ENCODE peak calls at places on chromosomes 11 and 22, in five cellular contexts. I, G, B, P and W are unnamed samples.

GRCh38 chr11:74468058-74468457 is 709 bp upstream of the KCNE3 start:
- DNase-seq in I (no peak), G (no peak), B (no peak), P (no peak), W (no peak)

GRCh38 chr11:33997473-33998347 is 53.8 kb upstream of the CAPRIN1 start:
- DNase-seq in I (peak; percentile 41), G (no peak), B (peak; percentile 33), P (no peak), W (no peak)

GRCh38 chr11:3939211-3939610 is 83.7 kb downstream of the STIM1 start:
- DNase-seq in I (no peak), G (no peak), B (no peak), P (no peak), W (no peak)

GRCh38 chr11:123773026-123773425 is 18.7 kb upstream of the OR6X1 start:
- DNase-seq in I (no peak), G (no peak), B (no peak), P (no peak), W (no peak)

GRCh38 chr11:79417069-79417920 is 23.5 kb downstream of the TENM4 start:
- DNase-seq in I (no peak), G (no peak), B (no peak), P (no peak), W (no peak)

GRCh38 chr11:130000552-130001176 is 2.0 kb downstream of the PRDM10 start:
- DNase-seq in I (no peak), G (peak; percentile 30), B (no peak), P (no peak), W (no peak)

GRCh38 chr22:20112623-20113511 is 3.0 kb upstream of the RANBP1 start:
- DNase-seq in I (no peak), G (no peak), B (no peak), P (no peak), W (no peak)

GRCh38 chr11:68798221-68798813 is 43.4 kb downstream of the CPT1A start:
- DNase-seq in I (peak; percentile 57), G (peak; percentile 12), B (peak; percentile 72), P (no peak), W (no peak)

GRCh38 chr11:86594746-86595145 is 77.7 kb downstream of the ME3 start:
- DNase-seq in I (no peak), G (no peak), B (no peak), P (no peak), W (no peak)

GRCh38 chr11:129402196-129402595 is 26.5 kb downstream of the BARX2 start:
- DNase-seq in I (no peak), G (no peak), B (no peak), P (no peak), W (no peak)

GRCh38 chr11:15668718-15669117 is 554.0 kb downstream of the INSC start:
- DNase-seq in I (no peak), G (no peak), B (no peak), P (no peak), W (no peak)

GRCh38 chr22:37904572-37905533 is 1.2 kb upstream of the MICALL1 start:
- DNase-seq in I (peak; percentile 77), G (peak; percentile 58), B (peak; percentile 58), P (no peak), W (peak; percentile 44)

GRCh38 chr11:70334351-70334995 is 63.9 kb upstream of the CTTN start:
- DNase-seq in I (no peak), G (no peak), B (no peak), P (no peak), W (no peak)

GRCh38 chr11:81033779-81034550 is 1593.1 kb upstream of the TENM4 start:
- DNase-seq in I (no peak), G (no peak), B (no peak), P (no peak), W (no peak)

GRCh38 chr11:25441432-25441831 is 890.5 kb upstream of the ANO3 start:
- DNase-seq in I (no peak), G (no peak), B (no peak), P (no peak), W (no peak)

GRCh38 chr22:23313791-23314567 is 133.7 kb downstream of the BCR start:
- DNase-seq in I (no peak), G (no peak), B (peak; percentile 9), P (no peak), W (no peak)

DNA sequence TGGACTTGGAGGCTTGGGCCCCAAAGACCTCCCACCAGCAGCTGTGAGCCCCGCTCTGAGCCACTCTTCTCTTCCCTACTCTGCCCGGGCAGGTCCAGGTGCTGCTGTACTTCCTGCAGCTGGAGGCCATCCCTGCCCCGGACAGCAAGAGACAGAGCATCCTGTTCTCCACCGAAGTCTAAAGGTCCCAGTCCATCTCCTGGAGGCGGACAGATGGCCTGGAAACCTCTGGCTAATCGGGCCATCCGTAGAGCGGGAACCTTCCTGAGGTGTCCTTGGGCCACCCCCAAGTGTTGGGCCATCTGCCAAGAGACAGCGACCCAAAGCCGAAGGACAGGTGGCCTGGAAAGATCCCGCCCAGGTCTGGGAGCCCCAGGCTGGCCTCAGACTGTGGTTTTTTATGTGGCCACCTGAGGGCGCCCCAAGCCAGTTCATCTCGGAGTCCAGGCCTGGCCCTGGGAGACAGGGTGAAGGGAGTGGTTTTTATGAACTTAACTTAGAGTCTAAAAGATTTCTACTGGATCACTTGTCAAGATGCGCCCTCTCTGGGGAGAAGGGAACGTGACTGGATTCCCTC is 135.1 kb downstream of the BCR start:
- DNase-seq in I (peak; percentile 87), G (peak; percentile 39), B (peak; percentile 79), P (no peak), W (no peak)
- TF ChIP-seq GABPA in I (no peak), G (no peak), B (no peak), P (no peak), W (no peak)

DNA sequence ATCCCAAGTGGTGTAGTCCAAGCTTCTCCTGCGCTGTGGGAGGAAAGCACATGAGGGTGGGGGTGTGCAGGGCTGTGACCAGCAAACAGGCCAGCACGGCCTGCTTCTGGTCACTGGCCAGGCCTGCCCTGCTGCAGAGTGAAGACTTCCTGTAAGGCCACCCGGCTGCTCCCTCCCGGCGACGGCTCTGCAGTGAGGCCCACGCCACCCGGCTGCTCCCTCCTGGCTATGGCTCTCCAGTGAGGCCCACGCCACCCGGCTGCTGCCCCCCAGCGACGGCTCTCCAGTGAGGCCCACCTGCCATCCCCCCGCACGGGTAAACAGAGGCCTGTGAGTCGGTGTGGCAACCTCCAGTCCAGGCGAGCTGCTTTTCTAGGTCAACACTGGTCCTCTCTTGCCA is 31.4 kb upstream of the BRSK2 start:
- DNase-seq in I (no peak), G (no peak), B (peak; percentile 50), P (no peak), W (no peak)
- TF ChIP-seq REST in I (no peak), G (no peak), B (no peak), P (no peak), W (no peak)

GRCh38 chr11:10887307-10887706 is 29.5 kb upstream of the ZBED5 start:
- DNase-seq in I (no peak), G (no peak), B (no peak), P (no peak), W (no peak)

GRCh38 chr11:10881892-10882291 is 24.0 kb upstream of the ZBED5 start:
- DNase-seq in I (no peak), G (no peak), B (no peak), P (no peak), W (no peak)

GRCh38 chr11:10891321-10891720 is 33.5 kb upstream of the ZBED5 start:
- DNase-seq in I (no peak), G (no peak), B (no peak), P (no peak), W (no peak)

GRCh38 chr11:10885703-10886363 is 28.0 kb upstream of the ZBED5 start:
- DNase-seq in I (no peak), G (no peak), B (peak; percentile 54), P (no peak), W (no peak)

DNA sequence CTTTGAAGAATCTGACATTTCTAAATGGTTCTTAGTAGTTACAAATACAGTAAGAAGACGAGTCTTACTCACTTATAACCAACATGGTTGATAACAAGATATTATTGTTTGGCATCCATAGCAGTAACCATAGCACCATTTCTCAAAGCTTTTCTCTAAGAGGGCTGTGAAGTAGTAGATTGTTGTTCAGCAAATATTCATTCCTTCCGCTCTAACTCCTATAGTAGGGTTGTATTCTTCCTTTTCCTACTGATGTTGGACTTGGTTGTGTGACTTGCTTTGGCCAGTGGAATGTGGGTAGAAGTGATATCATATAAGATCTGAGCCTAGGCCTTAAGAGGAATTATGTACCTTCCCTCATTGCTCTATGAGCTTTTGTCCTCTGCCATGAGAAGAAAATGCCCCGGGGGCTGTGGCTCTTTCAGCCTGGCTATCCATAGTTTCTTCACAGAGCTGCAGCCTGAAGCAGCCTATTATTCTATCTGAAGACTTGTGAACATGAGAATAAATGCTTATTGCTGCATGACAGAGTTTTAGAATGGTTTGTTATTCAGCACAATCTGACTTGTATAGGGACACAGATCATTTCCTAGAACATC is 28.9 kb upstream of the ZBED5 start:
- DNase-seq in I (no peak), G (no peak), B (no peak), P (no peak), W (no peak)
- TF ChIP-seq GABPA in I (no peak), G (no peak), B (no peak), P (no peak), W (no peak)

GRCh38 chr11:17529814-17530162 is 14.4 kb downstream of the USH1C start:
- DNase-seq in I (no peak), G (no peak), B (no peak), P (no peak), W (no peak)

GRCh38 chr11:17526931-17527660 is 17.1 kb downstream of the USH1C start:
- DNase-seq in I (no peak), G (no peak), B (no peak), P (no peak), W (no peak)

GRCh38 chr11:17526326-17526725 is 17.9 kb downstream of the USH1C start:
- DNase-seq in I (no peak), G (no peak), B (no peak), P (no peak), W (no peak)

GRCh38 chr11:17528906-17529813 is 15.1 kb downstream of the USH1C start:
- DNase-seq in I (no peak), G (no peak), B (no peak), P (no peak), W (no peak)

GRCh38 chr11:17528181-17528691 is 16.0 kb downstream of the USH1C start:
- DNase-seq in I (peak; percentile 77), G (peak; percentile 23), B (peak; percentile 88), P (no peak), W (peak; percentile 64)
- TF ChIP-seq REST in I (no peak), G (no peak), B (no peak), P (no peak), W (no peak)

GRCh38 chr11:36093548-36093947 is 149.7 kb downstream of the LDLRAD3 start:
- DNase-seq in I (no peak), G (no peak), B (no peak), P (no peak), W (no peak)

GRCh38 chr11:36098046-36098445 is 154.2 kb downstream of the LDLRAD3 start:
- DNase-seq in I (peak; percentile 23), G (no peak), B (no peak), P (no peak), W (no peak)

GRCh38 chr11:36097219-36097650 is 153.4 kb downstream of the LDLRAD3 start:
- DNase-seq in I (peak; percentile 63), G (no peak), B (no peak), P (no peak), W (no peak)

GRCh38 chr11:36092314-36093030 is 148.6 kb downstream of the LDLRAD3 start:
- DNase-seq in I (peak; percentile 57), G (no peak), B (no peak), P (no peak), W (no peak)

GRCh38 chr11:36095716-36096115 is 151.9 kb downstream of the LDLRAD3 start:
- DNase-seq in I (no peak), G (no peak), B (no peak), P (no peak), W (no peak)
- TF ChIP-seq GABPA in I (no peak), G (no peak), B (no peak), P (no peak), W (no peak)